ENCODE peak calls at places on chromosome 13, in four cellular contexts. Q, H, P and T are unnamed samples. For H3K4me1, the result is how much of the 10 kb centered on the place peaks cover.

GRCh38 chr13:26749285-26749684 is 11.3 kb downstream of the GPR12 start:
- DNase-seq in Q (no peak), H (no peak), P (no peak), T (no peak)

GRCh38 chr13:102774596-102775375 is 1.2 kb upstream of the TEX30 start:
- DNase-seq in H (peak), Q (no peak), P (no peak), T (no peak)

GRCh38 chr13:71021810-71022422 is 845.1 kb downstream of the DACH1 start:
- DNase-seq in P (no peak), Q (no peak), H (no peak), T (no peak)

GRCh38 chr13:89375839-89376238 is 1704.7 kb downstream of the SLITRK5 start:
- DNase-seq in P (no peak), Q (no peak), H (no peak), T (peak)

GRCh38 chr13:19927117-19927734 is 31.3 kb upstream of the ZMYM2 start:
- DNase-seq in P (no peak), Q (peak), H (peak), T (peak)

GRCh38 chr13:48902421-48902820 is 73.3 kb upstream of the FNDC3A start:
- DNase-seq in P (no peak), Q (no peak), H (no peak), T (peak)

GRCh38 chr13:48838193-48839000 is 137.3 kb upstream of the FNDC3A start:
- DNase-seq in P (no peak), Q (no peak), H (no peak), T (no peak)

GRCh38 chr13:31518666-31519065 is 220.7 kb upstream of the RXFP2 start:
- DNase-seq in H (no peak), Q (no peak), P (no peak), T (peak)

GRCh38 chr13:91381371-91381770 is 17.1 kb upstream of the GPC5 start:
- DNase-seq in Q (no peak), H (peak), P (no peak), T (peak)

GRCh38 chr13:98202026-98202425 is 25.0 kb upstream of the RNF113B start:
- DNase-seq in P (no peak), H (peak), Q (no peak), T (no peak)

GRCh38 chr13:32650705-32651311 is 64.6 kb downstream of the PDS5B start:
- DNase-seq in Q (peak), H (peak), P (no peak), T (peak)

GRCh38 chr13:99307648-99308339 is 595 bp upstream of the GPR183 start:
- DNase-seq in P (no peak), Q (peak), H (no peak), T (peak)

GRCh38 chr13:85462792-85463425 is 336.3 kb downstream of the SLITRK6 start:
- DNase-seq in P (no peak), H (no peak), Q (no peak), T (no peak)

GRCh38 chr13:113917096-113917495 is 53.2 kb upstream of the GAS6 start:
- DNase-seq in H (no peak), P (no peak), Q (no peak), T (no peak)

GRCh38 chr13:66835040-66835628 is 395.0 kb downstream of the PCDH9 start:
- DNase-seq in H (no peak), P (no peak), Q (no peak), T (no peak)

GRCh38 chr13:68982961-68983619 is 1124.5 kb upstream of the ATXN8OS start:
- DNase-seq in Q (no peak), P (no peak), H (no peak), T (no peak)

GRCh38 chr13:66845393-66845792 is 384.7 kb downstream of the PCDH9 start:
- DNase-seq in Q (no peak), H (no peak), P (no peak), T (no peak)

GRCh38 chr13:23506821-23507210 is 63.4 kb upstream of the TNFRSF19 start:
- DNase-seq in H (no peak), Q (no peak), P (no peak), T (peak)

GRCh38 chr13:48319458-48320395 is 16.2 kb downstream of the RB1 start:
- DNase-seq in P (no peak), H (no peak), Q (no peak), T (no peak)

GRCh38 chr13:24502567-24503375 is 9.8 kb downstream of the PARP4 start:
- DNase-seq in Q (no peak), H (no peak), P (no peak), T (peak)

GRCh38 chr13:26558074-26558805 is 757 bp downstream of the WASF3 start:
- DNase-seq in P (no peak), Q (no peak), H (no peak), T (peak)

GRCh38 chr13:19587635-19588300 is 26.4 kb upstream of the TPTE2 start:
- DNase-seq in H (peak), Q (peak), P (no peak), T (peak)

GRCh38 chr13:85236431-85236830 is 562.8 kb downstream of the SLITRK6 start:
- DNase-seq in H (no peak), Q (no peak), P (peak), T (no peak)

GRCh38 chr13:32969516-32969941 is 46.7 kb upstream of the KL start:
- DNase-seq in H (no peak), P (no peak), Q (no peak), T (peak)

GRCh38 chr13:97856001-97856675 is 97.3 kb upstream of the IPO5 start:
- DNase-seq in P (no peak), H (no peak), Q (no peak), T (peak)

GRCh38 chr13:61192826-61193225 is 222.8 kb downstream of the PCDH20 start:
- DNase-seq in Q (no peak), H (no peak), P (no peak), T (no peak)

GRCh38 chr13:23325191-23325590 is 108.3 kb downstream of the SACS start:
- DNase-seq in P (no peak), H (no peak), Q (no peak), T (no peak)

GRCh38 chr13:72884111-72884510 is 102.2 kb downstream of the PIBF1 start:
- DNase-seq in H (no peak), Q (no peak), P (no peak), T (no peak)

DNA sequence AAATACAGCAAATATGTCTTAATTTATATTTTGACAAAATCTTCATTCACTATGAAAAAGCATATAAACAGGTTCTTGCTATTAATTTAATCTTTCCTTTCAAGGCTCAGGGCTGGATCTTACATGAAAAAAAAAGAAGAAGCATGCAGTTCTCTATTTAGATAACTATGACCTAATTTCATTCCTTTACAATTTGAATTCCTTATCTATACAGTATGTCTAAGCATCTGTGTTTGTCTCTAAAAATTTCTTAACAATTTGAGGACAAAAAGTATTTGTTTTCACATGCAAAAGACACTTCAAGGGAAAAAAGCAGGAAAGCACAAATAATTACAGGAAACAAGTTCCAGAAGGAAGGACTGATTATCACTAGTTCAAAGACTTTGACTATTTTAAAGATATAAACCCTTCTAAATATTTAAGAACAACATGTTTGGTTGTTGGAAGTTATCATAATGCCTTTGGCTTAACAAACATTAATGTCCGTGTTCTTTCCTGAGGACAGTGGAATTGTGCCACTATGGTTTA is 157.5 kb downstream of the TBC1D4 start:
- DNase-seq in H (no peak), Q (no peak), P (no peak), T (no peak)
- H3K4me3 ChIP-seq in H (no peak), Q (peak), P (no peak), T (no peak)

DNA sequence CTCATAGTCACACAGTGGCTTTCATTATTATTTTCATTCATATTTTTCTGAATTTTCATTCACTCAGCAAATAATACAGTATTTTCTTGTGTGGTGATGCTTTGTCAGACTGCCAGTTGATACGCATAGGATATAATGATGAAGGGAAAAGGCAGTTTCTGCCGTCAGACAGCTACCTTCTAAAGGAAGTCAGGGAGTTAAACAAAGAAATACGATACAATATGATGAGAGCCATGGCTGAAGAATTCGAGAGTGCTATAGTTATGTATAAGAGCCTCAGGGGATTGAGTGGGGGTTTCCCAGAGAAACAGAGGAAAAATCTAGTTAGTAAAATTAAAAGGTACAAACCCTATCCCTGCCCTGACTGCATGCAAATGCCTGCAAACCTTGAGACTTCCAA is 479.1 kb downstream of the OLFM4 start:
- DNase-seq in Q (no peak), H (no peak), P (no peak), T (no peak)
- H3K4me1 ChIP-seq in Q (under half), H (under half), P (under half), T (under half)

GRCh38 chr13:112759834-112760233 is 70.0 kb downstream of the ATP11A start:
- DNase-seq in Q (no peak), H (no peak), P (no peak), T (no peak)
- H3K4me3 ChIP-seq in Q (no peak), H (no peak), P (no peak), T (no peak)

GRCh38 chr13:40599722-40600121 is 66.7 kb downstream of the FOXO1 start:
- DNase-seq in H (no peak), P (no peak), Q (no peak), T (no peak)

GRCh38 chr13:40599146-40599545 is 67.3 kb downstream of the FOXO1 start:
- DNase-seq in P (no peak), Q (no peak), H (no peak), T (no peak)

GRCh38 chr13:40600145-40600751 is 66.2 kb downstream of the FOXO1 start:
- DNase-seq in P (no peak), H (no peak), Q (peak), T (no peak)

GRCh38 chr13:40597735-40598365 is 68.6 kb downstream of the FOXO1 start:
- DNase-seq in Q (no peak), P (no peak), H (no peak), T (no peak)

GRCh38 chr13:40598599-40598998 is 67.8 kb downstream of the FOXO1 start:
- DNase-seq in P (no peak), H (no peak), Q (no peak), T (no peak)
- H3K4me1 ChIP-seq in P (under half), H (half or more), Q (half or more), T (under half)

DNA sequence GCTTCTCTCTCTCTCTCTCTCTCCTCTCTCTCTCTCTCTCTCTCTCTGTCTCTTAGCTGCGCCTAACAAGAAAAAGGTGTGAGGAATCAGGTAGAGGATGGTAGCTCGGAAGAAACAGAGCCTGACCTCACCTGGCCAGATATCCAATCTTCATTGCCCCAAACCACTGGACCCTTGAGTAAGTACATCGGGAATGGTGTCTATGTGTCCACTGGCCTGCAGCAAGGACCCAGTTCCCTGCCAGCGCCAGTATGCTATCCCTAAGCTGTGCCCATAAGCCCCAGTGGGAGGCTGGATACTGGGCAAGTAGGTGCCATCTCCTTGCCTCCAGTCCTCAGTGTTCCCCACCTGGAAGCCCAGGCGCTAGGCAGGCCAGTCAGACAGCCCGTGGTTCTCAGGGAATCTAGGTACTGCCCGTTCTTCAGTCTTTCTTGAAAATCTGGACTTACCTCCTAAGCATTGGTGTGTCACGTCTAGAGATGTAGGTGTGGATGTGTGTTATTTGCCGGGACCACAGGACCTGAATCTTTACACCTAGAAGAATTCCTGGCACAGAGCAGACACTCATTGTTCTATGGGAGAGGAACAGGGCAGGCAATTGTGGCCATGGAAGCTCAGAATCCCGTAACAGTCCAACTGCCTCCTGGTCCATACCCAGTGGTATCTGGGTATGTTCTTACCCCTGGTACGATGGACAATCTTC is 7.3 kb downstream of the URAD start:
- DNase-seq in H (no peak), P (no peak), Q (no peak), T (no peak)
- H3K4me3 ChIP-seq in H (no peak), P (no peak), Q (no peak), T (no peak)

DNA sequence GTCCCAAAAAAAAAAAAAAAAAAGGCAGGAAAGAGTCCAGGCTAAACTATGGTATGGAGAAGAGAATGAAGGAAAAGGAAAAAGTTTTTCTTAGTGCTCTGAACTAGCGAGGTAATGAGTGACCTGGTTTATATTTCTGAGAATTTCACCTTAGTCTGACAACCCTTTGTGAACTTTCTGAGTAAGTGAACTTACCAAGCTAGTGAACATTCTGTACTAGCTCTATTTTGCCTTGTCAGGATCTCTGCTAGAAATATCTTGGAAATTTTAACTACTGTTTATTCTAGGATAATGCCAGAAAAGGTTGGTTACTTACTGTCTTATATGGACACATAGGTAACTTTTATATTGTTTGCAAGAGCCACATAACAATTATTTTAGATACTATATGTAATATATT is 4.4 kb downstream of the TRIM13 start:
- DNase-seq in P (no peak), Q (no peak), H (no peak), T (no peak)
- H3K4me1 ChIP-seq in P (under half), Q (under half), H (under half), T (under half)

DNA sequence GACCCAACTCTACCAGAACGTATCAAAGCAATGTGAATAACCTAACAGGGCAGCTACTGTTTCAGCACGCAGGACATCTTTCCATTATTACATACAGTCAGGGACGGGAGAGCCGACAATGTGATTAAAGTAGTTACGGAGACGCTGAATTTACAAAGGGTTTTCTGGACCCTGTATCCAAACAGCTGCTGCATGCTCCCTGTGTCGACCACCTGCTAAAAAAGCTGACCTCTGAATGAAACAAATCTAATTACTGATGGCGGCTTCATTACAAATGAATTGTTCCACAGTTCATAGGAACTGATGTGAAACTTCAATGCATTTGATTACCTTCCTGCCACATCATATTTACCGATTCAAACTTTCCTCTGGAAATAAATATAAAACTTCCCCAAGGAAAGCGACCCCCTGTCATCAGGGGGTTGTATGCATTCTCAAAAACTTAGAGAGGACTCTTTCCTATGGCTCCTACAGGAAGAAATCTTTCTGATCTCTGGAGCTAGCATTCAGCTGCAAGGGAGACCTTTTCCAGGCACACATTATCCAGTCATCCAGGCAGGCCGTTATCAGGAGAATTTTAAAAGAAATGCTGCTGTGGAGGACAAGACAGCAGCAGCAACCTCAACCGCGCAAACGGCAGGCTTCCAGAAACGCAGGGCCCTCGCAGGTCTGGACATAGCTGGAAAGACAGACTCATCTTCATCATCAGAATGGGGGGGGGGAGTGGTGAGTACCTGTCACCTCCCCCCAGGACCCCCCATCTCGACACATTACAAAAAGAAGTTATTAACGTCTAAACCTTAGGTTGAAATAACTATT is 3.1 kb downstream of the EFNB2 start:
- DNase-seq in P (no peak), H (no peak), Q (no peak), T (peak)
- H3K4me3 ChIP-seq in P (peak), H (no peak), Q (no peak), T (peak)

GRCh38 chr13:46627462-46627861 is 74.5 kb downstream of the LRCH1 start:
- DNase-seq in P (no peak), Q (no peak), H (no peak), T (no peak)
- H3K4me1 ChIP-seq in P (under half), Q (under half), H (half or more), T (under half)

DNA sequence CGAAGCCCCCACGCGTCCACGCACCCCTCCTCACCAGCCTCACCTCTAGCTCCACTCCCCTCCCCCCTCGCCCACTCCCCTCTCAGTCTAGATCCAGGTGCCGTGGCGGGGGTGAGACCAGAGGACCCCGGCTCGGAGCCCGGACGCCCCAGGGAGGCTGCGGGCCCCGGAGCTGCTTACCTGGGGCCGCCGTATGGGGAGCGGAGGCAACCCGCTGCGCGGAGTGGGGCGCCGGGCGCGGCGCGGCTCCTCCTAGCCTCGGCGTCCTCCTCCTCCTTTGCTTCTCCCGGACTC is 353 bp downstream of the ENOX1 start:
- DNase-seq in Q (no peak), H (no peak), P (no peak), T (no peak)
- H3K4me3 ChIP-seq in Q (no peak), H (peak), P (peak), T (peak)

DNA sequence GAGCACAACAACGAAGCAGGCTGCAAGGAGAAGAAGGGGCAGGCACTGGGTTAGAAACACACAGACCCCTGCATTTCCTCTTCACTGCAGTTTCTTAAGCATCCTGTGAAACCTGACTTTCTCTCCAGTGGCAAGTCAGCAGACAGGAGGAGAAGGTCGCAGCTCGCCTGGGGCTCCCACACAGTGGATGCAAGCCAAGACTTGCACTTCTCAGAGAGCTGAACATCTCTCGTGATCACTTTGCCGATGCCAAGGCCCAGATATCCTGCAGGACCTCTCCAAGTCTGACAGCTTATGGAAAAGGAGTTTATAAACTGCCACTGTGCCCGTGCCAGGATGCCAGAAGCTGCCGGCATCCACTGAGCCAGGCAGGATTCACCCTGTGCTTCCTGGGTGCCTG is 18.4 kb downstream of the TMEM272 start:
- DNase-seq in Q (no peak), P (no peak), H (peak), T (peak)
- H3K4me1 ChIP-seq in Q (half or more), P (under half), H (half or more), T (under half)